ENCODE peak calls at places on chromosomes 13 and 19, in ten cellular contexts. F, P, E, K, B, W, L, X, J and C are unnamed samples.

GRCh38 chr13:29591310-29591709 is 4.2 kb downstream of the SLC7A1 start:
- DNase-seq in F (no peak), P (no peak), E (no peak), K (no peak), B (no peak), W (peak; percentile 58), L (peak; percentile 54), X (no peak), J (no peak), C (no peak)

GRCh38 chr13:73599232-73600128 is 534.7 kb downstream of the KLF12 start:
- DNase-seq in F (no peak), P (no peak), E (no peak), K (no peak), B (no peak), W (no peak), L (no peak), X (no peak), J (peak; percentile 43), C (no peak)

GRCh38 chr13:93472296-93472695 is 245.7 kb downstream of the GPC6 start:
- DNase-seq in F (no peak), P (no peak), E (no peak), K (no peak), B (no peak), W (no peak), L (no peak), X (no peak), J (no peak), C (no peak)

GRCh38 chr19:38250821-38251563 is 5.2 kb downstream of the PPP1R14A start:
- DNase-seq in F (no peak), P (no peak), E (no peak), K (peak; percentile 77), B (no peak), W (no peak), L (peak; percentile 74), X (no peak), J (no peak), C (no peak)

GRCh38 chr19:33676999-33677665 is 55.4 kb downstream of the CHST8 start:
- DNase-seq in F (no peak), P (no peak), E (no peak), K (no peak), B (no peak), W (no peak), L (no peak), X (no peak), J (no peak), C (no peak)

GRCh38 chr13:101416181-101417042 is at the start of gene NALCN:
- DNase-seq in F (no peak), P (peak; percentile 71), E (no peak), K (no peak), B (peak; percentile 24), W (no peak), L (peak; percentile 20), X (no peak), J (peak; percentile 14), C (no peak)

GRCh38 chr13:101516262-101516661 is 63.8 kb downstream of the ITGBL1 start:
- DNase-seq in F (no peak), P (no peak), E (no peak), K (no peak), B (no peak), W (no peak), L (no peak), X (no peak), J (no peak), C (no peak)

GRCh38 chr19:35290381-35291135 is 1.4 kb upstream of the MAG start:
- DNase-seq in F (no peak), P (no peak), E (no peak), K (no peak), B (no peak), W (no peak), L (no peak), X (no peak), J (no peak), C (no peak)

GRCh38 chr19:3098515-3099346 is 4.6 kb downstream of the GNA11 start:
- DNase-seq in F (no peak), P (no peak), E (no peak), K (peak; percentile 70), B (no peak), W (peak; percentile 30), L (peak; percentile 28), X (peak; percentile 37), J (peak; percentile 46), C (no peak)

GRCh38 chr19:16208064-16208759 is 10.5 kb downstream of the AP1M1 start:
- DNase-seq in F (no peak), P (no peak), E (no peak), K (no peak), B (no peak), W (no peak), L (no peak), X (no peak), J (no peak), C (no peak)

GRCh38 chr19:53308339-53308811 is 25.2 kb upstream of the ZNF845 start:
- DNase-seq in F (no peak), P (peak; percentile 67), E (no peak), K (peak; percentile 38), B (no peak), W (peak; percentile 2), L (peak; percentile 9), X (no peak), J (no peak), C (no peak)
- TF ChIP-seq CTCF in F (no peak), P (peak; percentile 71), E (peak; percentile 13), K (no peak), B (no peak), W (peak; percentile 18), L (peak; percentile 28), X (no peak), J (peak; percentile 15), C (peak; percentile 28)

DNA sequence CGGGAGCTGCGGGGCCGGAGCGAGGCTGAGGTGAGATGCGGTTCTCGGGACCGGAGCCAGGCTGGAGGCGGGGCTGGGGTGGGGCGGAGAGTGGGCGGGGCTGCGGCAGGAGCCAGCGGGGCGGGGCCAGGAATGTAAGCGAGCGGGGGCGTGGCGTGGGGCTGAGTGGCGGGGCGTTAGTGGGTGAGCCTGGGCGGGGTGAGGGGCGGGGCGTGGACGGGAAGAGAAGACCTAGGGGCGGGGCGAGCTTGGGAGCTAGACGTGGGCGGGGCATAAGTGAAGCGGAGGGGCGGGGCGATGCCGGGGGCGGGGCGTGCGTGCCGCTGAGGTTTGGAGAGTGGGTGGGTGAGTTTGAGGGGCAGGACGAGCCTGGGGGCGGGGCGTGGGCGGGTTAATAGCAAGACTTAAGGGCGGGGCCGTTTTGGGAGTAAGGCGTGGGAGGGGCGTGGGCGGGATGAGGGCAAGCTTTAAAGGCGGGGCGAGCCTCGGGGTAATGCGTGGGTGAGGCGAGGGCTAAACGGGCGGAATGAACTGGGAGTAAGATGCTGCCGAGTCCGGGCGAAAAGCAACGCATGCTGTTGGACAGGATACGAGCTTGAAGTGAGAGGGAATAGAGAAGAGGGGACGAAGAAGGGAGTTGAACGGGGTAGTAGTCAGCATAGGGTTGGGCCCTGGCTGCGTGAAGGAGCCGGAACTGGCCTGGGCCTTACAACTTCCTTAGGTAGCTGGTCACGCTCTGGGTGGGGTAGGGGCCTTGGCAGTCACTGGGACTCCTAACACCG is 573 bp downstream of the SNAPC2 start:
- DNase-seq in F (peak; percentile 90), P (peak; percentile 99), E (peak; percentile 74), K (peak; percentile 99), B (peak; percentile 96), W (peak; percentile 94), L (peak; percentile 98), X (peak; percentile 99), J (peak; percentile 93), C (peak; percentile 70)
- H3K4me3 ChIP-seq in F (peak overlapping the region; percentile 85), P (peak overlapping the region; percentile 75), E (peak overlapping the region; percentile 78), K (peak overlapping the region; percentile 50), B (peak overlapping the region; percentile 72), W (peak overlapping the region; percentile 64), L (peak overlapping the region; percentile 68), X (peak overlapping the region; percentile 68), J (peak overlapping the region; percentile 76), C (peak overlapping the region; percentile 56)

GRCh38 chr19:13037161-13037560 is 41.9 kb downstream of the NFIX start:
- DNase-seq in F (no peak), P (no peak), E (peak; percentile 38), K (no peak), B (peak; percentile 27), W (peak; percentile 83), L (peak; percentile 75), X (no peak), J (peak; percentile 84), C (no peak)

GRCh38 chr19:13037718-13038117 is 42.4 kb downstream of the NFIX start:
- DNase-seq in F (no peak), P (no peak), E (no peak), K (no peak), B (no peak), W (no peak), L (no peak), X (no peak), J (no peak), C (no peak)

GRCh38 chr19:13034636-13035035 is 39.4 kb downstream of the NFIX start:
- DNase-seq in F (no peak), P (no peak), E (no peak), K (no peak), B (no peak), W (no peak), L (no peak), X (no peak), J (peak; percentile 49), C (no peak)

GRCh38 chr19:13035820-13036365 is 40.6 kb downstream of the NFIX start:
- DNase-seq in F (no peak), P (no peak), E (no peak), K (no peak), B (no peak), W (no peak), L (no peak), X (no peak), J (no peak), C (no peak)

DNA sequence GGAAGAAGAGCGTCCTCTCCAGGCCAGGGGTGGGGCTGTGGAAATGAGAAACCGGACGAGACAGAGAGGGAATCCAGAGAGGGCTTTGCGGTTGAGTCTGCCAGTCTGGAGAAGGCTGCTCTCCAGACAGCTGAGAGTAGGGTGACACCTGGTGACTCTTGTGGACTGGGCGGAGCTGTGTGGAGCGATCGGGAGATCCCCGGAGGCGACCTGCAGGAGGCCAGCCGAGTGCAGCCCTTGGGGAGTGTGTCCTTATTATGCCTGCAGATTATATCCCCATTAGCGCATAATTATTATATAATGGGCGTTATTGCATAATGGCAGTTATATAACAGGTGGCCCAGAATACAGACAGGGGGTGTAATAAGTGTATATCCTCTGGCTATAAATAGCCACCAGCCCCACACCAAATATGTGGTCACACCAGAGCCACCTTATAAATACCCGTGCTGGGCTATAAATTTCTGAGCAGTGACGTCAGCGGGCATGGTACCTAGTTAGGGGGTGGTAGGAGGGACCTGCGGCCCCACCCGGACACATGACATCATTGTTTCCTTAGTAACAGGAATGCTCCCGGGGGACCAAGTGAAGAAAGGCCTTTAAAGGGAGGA is 41.2 kb downstream of the NFIX start:
- DNase-seq in F (no peak), P (no peak), E (no peak), K (peak; percentile 81), B (peak; percentile 42), W (peak; percentile 76), L (no peak), X (peak; percentile 67), J (peak; percentile 83), C (no peak)
- TF ChIP-seq CTCF in F (no peak), P (peak; percentile 5), E (no peak), K (no peak), B (no peak), W (peak; percentile 8), L (no peak), X (no peak), J (no peak), C (no peak)

DNA sequence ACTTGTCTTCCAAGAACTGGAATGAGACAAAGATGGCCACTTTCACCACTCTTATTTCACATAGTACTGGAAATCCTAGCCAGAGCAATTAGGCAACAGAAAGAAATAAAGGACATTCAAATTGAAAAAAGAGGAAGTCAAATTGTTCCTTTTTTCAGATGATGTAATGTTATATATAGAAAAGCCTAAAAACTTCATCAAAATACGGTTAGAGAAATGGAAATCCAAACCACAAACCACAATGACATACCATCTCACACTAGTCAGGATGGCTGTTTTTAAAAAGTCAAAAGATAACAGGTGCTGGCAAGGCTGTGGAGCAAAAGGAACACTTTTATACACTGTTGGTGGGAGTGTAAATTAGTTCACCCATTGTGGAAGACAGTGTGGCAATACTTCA is 113.3 kb upstream of the SPRY2 start:
- DNase-seq in F (peak; percentile 86), P (no peak), E (no peak), K (no peak), B (no peak), W (peak; percentile 80), L (peak; percentile 79), X (no peak), J (peak; percentile 19), C (no peak)
- H3K4me3 ChIP-seq in F (no peak overlapping the region), P (no peak overlapping the region), E (no peak overlapping the region), K (no peak overlapping the region), B (no peak overlapping the region), W (no peak overlapping the region), L (no peak overlapping the region), X (no peak overlapping the region), J (no peak overlapping the region), C (no peak overlapping the region)